ENCODE peak calls at places on chromosomes 12 and 14, in nine cellular contexts. C is upper lobe of right lung; M is BE2C; U is H4; D is activated CD4-positive, alpha-beta T cell treated with anti-CD3 and anti-CD28 coated beads for 4 hours; B is uterus; T is coronary artery; F is nephron progenitor cell; W is activated CD8-positive, alpha-beta memory T cell treated with anti-CD3 and anti-CD28 coated beads for 48 hours. K is an unnamed sample.

GRCh38 chr12:124599074-124599999 is 31.9 kb upstream of the NCOR2 start:
- DNase-seq in C (no peak), B (no peak), W (peak), M (no peak), U (no peak), T (no peak), F (no peak), D (no peak), K (peak)

GRCh38 chr12:12901158-12901791 is 9.9 kb downstream of the GPRC5A start:
- DNase-seq in D (no peak), B (peak), F (no peak), T (peak), M (no peak), C (no peak), U (peak), W (no peak), K (no peak)

GRCh38 chr14:74934476-74935339 is 11.6 kb upstream of the RPS6KL1 start:
- DNase-seq in M (no peak), C (peak), W (no peak), B (no peak), F (no peak), T (no peak), D (no peak), U (no peak), K (no peak)

GRCh38 chr14:89794096-89794495 is 160.4 kb downstream of the EFCAB11 start:
- DNase-seq in B (no peak), U (no peak), M (no peak), F (no peak), C (no peak), D (no peak), W (no peak), T (no peak), K (no peak)

GRCh38 chr12:129773170-129773493 is 130.7 kb downstream of the TMEM132D start:
- DNase-seq in C (no peak), W (no peak), T (no peak), B (no peak), D (no peak), U (no peak), M (no peak), F (no peak), K (no peak)

GRCh38 chr12:65106948-65107347 is 14.2 kb downstream of the WIF1 start:
- DNase-seq in W (no peak), M (no peak), B (no peak), D (no peak), T (no peak), U (no peak), C (no peak), F (no peak), K (no peak)

GRCh38 chr12:4910502-4911315 is 1.0 kb downstream of the KCNA1 start:
- DNase-seq in M (no peak), C (no peak), U (no peak), D (no peak), B (no peak), W (no peak), T (no peak), F (peak), K (no peak)

GRCh38 chr12:4032906-4033628 is 159.9 kb upstream of the PARP11 start:
- DNase-seq in U (no peak), B (no peak), F (no peak), M (no peak), T (no peak), D (no peak), C (no peak), W (no peak), K (no peak)

GRCh38 chr12:43805149-43805856 is 814 bp downstream of the TWF1 start:
- DNase-seq in B (no peak), U (no peak), C (no peak), M (no peak), T (no peak), D (no peak), W (no peak), F (no peak), K (no peak)

GRCh38 chr12:95784286-95784685 is 6.3 kb downstream of the NTN4 start:
- DNase-seq in W (no peak), M (no peak), U (no peak), D (no peak), T (no peak), F (no peak), B (no peak), C (no peak), K (no peak)

GRCh38 chr12:88805286-88805685 is 225.0 kb upstream of the KITLG start:
- DNase-seq in B (no peak), T (no peak), U (no peak), C (no peak), F (no peak), W (no peak), M (no peak), D (no peak), K (no peak)

GRCh38 chr14:92922883-92923743 is at the start of gene CHGA:
- DNase-seq in U (no peak), B (no peak), T (no peak), M (peak), W (peak), F (peak), D (no peak), C (peak), K (no peak)

GRCh38 chr14:100466111-100466856 is 120.9 kb downstream of the BEGAIN start:
- DNase-seq in T (no peak), F (no peak), M (no peak), B (no peak), U (no peak), C (no peak), W (no peak), D (no peak), K (no peak)

GRCh38 chr12:101777476-101777875 is 38.2 kb upstream of the SYCP3 start:
- DNase-seq in W (no peak), F (no peak), M (no peak), C (no peak), D (no peak), U (no peak), B (no peak), T (no peak), K (no peak)

GRCh38 chr14:78090820-78091219 is 79.4 kb upstream of the NRXN3 start:
- DNase-seq in T (no peak), F (no peak), C (no peak), M (no peak), D (no peak), U (no peak), B (no peak), W (no peak), K (no peak)

GRCh38 chr12:10205251-10205807 is 7.3 kb upstream of the GABARAPL1 start:
- DNase-seq in F (no peak), T (no peak), W (no peak), M (no peak), C (no peak), B (no peak), U (peak), D (no peak), K (no peak)

GRCh38 chr14:24879661-24880381 is 170.1 kb downstream of the STXBP6 start:
- DNase-seq in W (no peak), U (no peak), D (no peak), F (no peak), C (no peak), B (no peak), T (no peak), M (no peak), K (no peak)

GRCh38 chr14:105641075-105641937 is 114.9 kb downstream of the TMEM121 start:
- DNase-seq in F (no peak), U (no peak), W (no peak), C (no peak), T (no peak), M (no peak), D (no peak), B (no peak), K (no peak)

GRCh38 chr14:43687866-43688265 is 819.2 kb downstream of the FSCB start:
- DNase-seq in F (no peak), U (peak), C (no peak), T (no peak), W (no peak), B (no peak), M (no peak), D (no peak), K (no peak)

GRCh38 chr14:75917322-75918251 is 64.2 kb downstream of the TGFB3 start:
- DNase-seq in U (no peak), D (no peak), M (peak), F (no peak), T (no peak), C (no peak), W (no peak), B (no peak), K (no peak)

K was measured in stimulated activated CD8-positive, alpha-beta memory T cell treated with anti-CD3 and anti-CD28 coated beads, Interleukin-15, amount 100 ng/mL, for 48 hours.